ENCODE peak calls at places on chromosomes 2 and 18, in six cellular contexts. One of them, this sample, is unnamed.

GRCh38 chr2:19799881-19800780 is 101.7 kb downstream of the TTC32 start:
- DNase-seq in T-helper 1 cell: no peak
- DNase-seq in T-helper 2 cell: no peak
- DNase-seq in fibroblast of the conjunctiva: no peak
- DNase-seq in EL: no peak
- DNase-seq in LHCN-M2: peak
- DNase-seq in this sample: no peak

GRCh38 chr2:48902521-48902920 is 147.0 kb upstream of the LHCGR start:
- DNase-seq in T-helper 2 cell: no peak
- DNase-seq in T-helper 1 cell: no peak
- DNase-seq in EL: no peak
- DNase-seq in fibroblast of the conjunctiva: no peak
- DNase-seq in LHCN-M2: no peak
- DNase-seq in this sample: no peak

GRCh38 chr2:28234807-28235206 is 157.9 kb upstream of the FOSL2 start:
- DNase-seq in T-helper 1 cell: no peak
- DNase-seq in EL: no peak
- DNase-seq in LHCN-M2: peak
- DNase-seq in fibroblast of the conjunctiva: no peak
- DNase-seq in T-helper 2 cell: no peak
- DNase-seq in this sample: no peak

GRCh38 chr2:231182500-231182899 is 15.9 kb upstream of the ARMC9 start:
- DNase-seq in T-helper 1 cell: no peak
- DNase-seq in fibroblast of the conjunctiva: no peak
- DNase-seq in EL: no peak
- DNase-seq in LHCN-M2: peak
- DNase-seq in T-helper 2 cell: no peak
- DNase-seq in this sample: no peak

GRCh38 chr2:219109468-219109867 is 48.7 kb upstream of the IHH start:
- DNase-seq in fibroblast of the conjunctiva: no peak
- DNase-seq in T-helper 2 cell: no peak
- DNase-seq in EL: no peak
- DNase-seq in T-helper 1 cell: peak
- DNase-seq in LHCN-M2: no peak
- DNase-seq in this sample: no peak

GRCh38 chr2:101873543-101873942 is 118.2 kb upstream of the IL1R2 start:
- DNase-seq in T-helper 1 cell: no peak
- DNase-seq in LHCN-M2: no peak
- DNase-seq in fibroblast of the conjunctiva: no peak
- DNase-seq in T-helper 2 cell: no peak
- DNase-seq in EL: peak
- DNase-seq in this sample: no peak

GRCh38 chr2:33051586-33052385 is 105.0 kb downstream of the LTBP1 start:
- DNase-seq in T-helper 2 cell: no peak
- DNase-seq in LHCN-M2: peak
- DNase-seq in T-helper 1 cell: no peak
- DNase-seq in EL: peak
- DNase-seq in fibroblast of the conjunctiva: peak
- DNase-seq in this sample: peak

GRCh38 chr2:33104052-33104623 is 157.4 kb downstream of the LTBP1 start:
- DNase-seq in LHCN-M2: no peak
- DNase-seq in T-helper 2 cell: no peak
- DNase-seq in fibroblast of the conjunctiva: no peak
- DNase-seq in EL: peak
- DNase-seq in T-helper 1 cell: no peak
- DNase-seq in this sample: peak

GRCh38 chr18:4264347-4264791 is 190.7 kb downstream of the DLGAP1 start:
- DNase-seq in T-helper 2 cell: no peak
- DNase-seq in T-helper 1 cell: no peak
- DNase-seq in LHCN-M2: no peak
- DNase-seq in fibroblast of the conjunctiva: no peak
- DNase-seq in EL: no peak
- DNase-seq in this sample: no peak

GRCh38 chr2:573025-573424 is 104.2 kb downstream of the TMEM18 start:
- DNase-seq in LHCN-M2: no peak
- DNase-seq in T-helper 2 cell: no peak
- DNase-seq in T-helper 1 cell: no peak
- DNase-seq in EL: no peak
- DNase-seq in fibroblast of the conjunctiva: no peak
- DNase-seq in this sample: no peak

This sample was measured in AG08396.